ENCODE peak calls at places on chromosome 11, in ten cellular contexts. M is psoas muscle; F is neuronal stem cell; O is sigmoid colon; K is pancreas; D is CD4-positive, alpha-beta memory T cell; P is fibroblast of lung; X is A549; C is IMR-90; E is right atrium auricular region. S is an unnamed sample. For H3K9me3, the result is how much of the 10 kb centered on the place peaks cover.

GRCh38 chr11:85685131-85685819 is 720 bp downstream of the CCDC89 start:
- DNase-seq in M (peak), F (no peak), O (peak), K (no peak), D (no peak), P (peak), X (no peak), C (peak), E (no peak), S (no peak)

GRCh38 chr11:46800177-46800576 is 45.9 kb downstream of the CKAP5 start:
- DNase-seq in M (no peak), F (no peak), O (no peak), K (no peak), D (no peak), P (no peak), X (no peak), C (peak), E (no peak), S (no peak)

GRCh38 chr11:66119348-66120133 is 49.5 kb downstream of the PACS1 start:
- DNase-seq in M (no peak), F (no peak), O (no peak), K (no peak), D (no peak), P (peak), X (peak), C (peak), E (no peak), S (no peak)

GRCh38 chr11:96412761-96413381 is 23.1 kb downstream of the JRKL start:
- DNase-seq in M (no peak), F (no peak), O (no peak), K (no peak), D (no peak), P (no peak), X (no peak), C (no peak), E (no peak), S (no peak)

GRCh38 chr11:6604081-6604626 is 580 bp downstream of the ILK start:
- DNase-seq in M (peak), F (peak), O (peak), K (peak), D (peak), P (peak), X (peak), C (peak), E (peak), S (peak)

GRCh38 chr11:111476366-111476765 is 35.8 kb downstream of the BTG4 start:
- DNase-seq in M (no peak), F (no peak), O (no peak), K (no peak), D (no peak), P (no peak), X (no peak), C (peak), E (no peak), S (no peak)

GRCh38 chr11:22459053-22459452 is 120.9 kb downstream of the SLC17A6 start:
- DNase-seq in M (no peak), F (no peak), O (no peak), K (no peak), D (no peak), P (peak), X (no peak), C (peak), E (no peak), S (no peak)

GRCh38 chr11:1755344-1756023 is 5.1 kb upstream of the IFITM10 start:
- DNase-seq in M (peak), F (no peak), O (no peak), K (no peak), D (no peak), P (no peak), X (no peak), C (no peak), E (no peak), S (no peak)

GRCh38 chr11:72836111-72836510 is 21.9 kb downstream of the ATG16L2 start:
- DNase-seq in M (peak), F (no peak), O (peak), K (no peak), D (no peak), P (peak), X (no peak), C (no peak), E (no peak), S (no peak)

GRCh38 chr11:124174001-124174400 is 9.1 kb upstream of the OR10D3 start:
- DNase-seq in M (no peak), F (peak), O (no peak), K (no peak), D (no peak), P (peak), X (peak), C (peak), E (no peak), S (no peak)

GRCh38 chr11:57480409-57481137 is 20.2 kb downstream of the RTN4RL2 start:
- DNase-seq in M (peak), F (no peak), O (no peak), K (peak), D (peak), P (peak), X (peak), C (peak), E (no peak), S (peak)

GRCh38 chr11:850777-851762 is 8.4 kb downstream of the TSPAN4 start:
- DNase-seq in M (no peak), F (no peak), O (no peak), K (no peak), D (no peak), P (no peak), X (no peak), C (no peak), E (no peak), S (no peak)

GRCh38 chr11:16239130-16240105 is 116.9 kb downstream of the SOX6 start:
- DNase-seq in M (no peak), F (peak), O (no peak), K (no peak), D (no peak), P (peak), X (no peak), C (peak), E (no peak), S (no peak)

GRCh38 chr11:72103754-72104167 is 664 bp upstream of the LAMTOR1 start:
- DNase-seq in M (no peak), F (no peak), O (no peak), K (no peak), D (no peak), P (no peak), X (no peak), C (no peak), E (no peak), S (no peak)

GRCh38 chr11:130520231-130520630 is 71.8 kb downstream of the ADAMTS15 start:
- DNase-seq in M (no peak), F (no peak), O (no peak), K (no peak), D (no peak), P (no peak), X (no peak), C (no peak), E (peak), S (no peak)

GRCh38 chr11:107018902-107019493 is 722 bp upstream of the GUCY1A2 start:
- DNase-seq in M (peak), F (peak), O (peak), K (peak), D (no peak), P (peak), X (peak), C (peak), E (peak), S (no peak)

GRCh38 chr11:61797263-61797944 is 4.7 kb downstream of the FEN1 start:
- DNase-seq in M (peak), F (peak), O (peak), K (peak), D (peak), P (peak), X (peak), C (peak), E (peak), S (peak)

GRCh38 chr11:60899977-60900376 is 6.4 kb downstream of the PRPF19 start:
- DNase-seq in M (no peak), F (no peak), O (no peak), K (no peak), D (no peak), P (no peak), X (no peak), C (no peak), E (no peak), S (no peak)

GRCh38 chr11:14904745-14905103 is 12.7 kb upstream of the CYP2R1 start:
- DNase-seq in M (peak), F (no peak), O (peak), K (peak), D (peak), P (peak), X (peak), C (peak), E (peak), S (peak)

GRCh38 chr11:33682446-33682845 is 18.2 kb downstream of the C11orf91 start:
- DNase-seq in M (no peak), F (no peak), O (no peak), K (no peak), D (no peak), P (no peak), X (no peak), C (no peak), E (no peak), S (no peak)

GRCh38 chr11:62201376-62201775 is 7.1 kb upstream of the SCGB2A1 start:
- DNase-seq in M (no peak), F (no peak), O (no peak), K (no peak), D (no peak), P (no peak), X (no peak), C (no peak), E (no peak), S (no peak)

GRCh38 chr11:82732734-82733443 is 775 bp downstream of the FAM181B start:
- DNase-seq in M (peak), F (no peak), O (no peak), K (peak), D (no peak), P (no peak), X (no peak), C (no peak), E (no peak), S (no peak)

GRCh38 chr11:8025123-8025522 is 38.0 kb downstream of the EIF3F start:
- DNase-seq in M (no peak), F (no peak), O (no peak), K (no peak), D (no peak), P (no peak), X (no peak), C (peak), E (peak), S (no peak)

GRCh38 chr11:9760180-9760550 is 96.3 kb downstream of the SWAP70 start:
- DNase-seq in M (peak), F (no peak), O (peak), K (peak), D (no peak), P (peak), X (no peak), C (peak), E (peak), S (no peak)

DNA sequence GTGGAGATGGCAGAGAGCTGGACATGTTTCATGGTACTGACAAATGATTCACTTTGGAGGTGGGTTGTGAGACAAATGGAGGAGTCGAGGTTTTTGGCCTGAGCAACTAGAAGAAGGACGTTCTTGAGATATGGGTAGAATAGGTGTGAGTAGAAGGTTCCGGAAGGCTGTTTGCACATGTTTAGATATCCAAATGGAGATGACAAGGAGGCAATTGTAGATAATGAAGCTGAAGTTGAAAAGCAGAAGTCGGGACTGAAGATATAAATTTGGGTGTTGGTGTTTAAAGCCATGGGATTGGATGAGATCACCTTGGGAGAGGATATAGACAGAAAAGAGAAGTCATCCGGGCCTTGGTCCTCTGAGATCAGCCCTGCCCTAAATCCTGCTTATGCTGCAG is 75.5 kb upstream of the CD44 start:
- DNase-seq in M (no peak), F (no peak), O (no peak), K (no peak), D (no peak), P (no peak), X (no peak), C (no peak), E (no peak), S (no peak)
- H3K9me3 ChIP-seq in M (under half), F (under half), O (under half), K (under half), D (under half), P (under half), X (under half), C (under half), E (under half), S (under half)

GRCh38 chr11:74866557-74866956 is 82.3 kb downstream of the XRRA1 start:
- DNase-seq in M (no peak), F (no peak), O (no peak), K (no peak), D (no peak), P (no peak), X (no peak), C (no peak), E (no peak), S (no peak)
- H3K9me3 ChIP-seq in M (half or more), F (under half), O (under half), K (under half), D (under half), P (under half), X (under half), C (under half), E (half or more), S (under half)

GRCh38 chr11:128559496-128560103 is 27.8 kb downstream of the ETS1 start:
- DNase-seq in M (no peak), F (no peak), O (no peak), K (no peak), D (no peak), P (no peak), X (no peak), C (no peak), E (no peak), S (no peak)
- H3K9me3 ChIP-seq in M (under half), F (under half), O (under half), K (under half), D (under half), P (under half), X (under half), C (under half), E (under half), S (under half)

GRCh38 chr11:75856912-75857311 is 41.9 kb downstream of the UVRAG start:
- DNase-seq in M (no peak), F (no peak), O (no peak), K (no peak), D (no peak), P (no peak), X (no peak), C (no peak), E (no peak), S (no peak)
- H3K9me3 ChIP-seq in M (under half), F (under half), O (under half), K (under half), D (under half), P (under half), X (under half), C (under half), E (under half), S (under half)

DNA sequence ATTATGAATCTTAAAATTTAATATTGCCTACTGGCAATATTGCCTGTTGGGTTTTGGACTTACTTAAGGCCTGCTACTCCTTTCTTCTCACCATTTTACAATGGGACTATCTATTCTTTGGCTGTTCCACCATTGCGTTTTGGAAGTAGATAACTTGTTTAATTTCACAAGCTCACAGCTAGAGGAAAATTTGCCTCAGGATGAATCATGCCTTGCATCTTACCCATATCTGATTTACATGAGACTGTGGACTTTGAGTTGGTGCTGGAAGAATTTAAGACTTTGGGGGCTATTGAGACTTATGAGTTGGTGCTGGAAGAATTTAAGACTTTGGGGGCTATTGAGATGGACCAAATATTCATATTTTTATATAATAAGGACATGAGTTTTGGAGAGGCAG is 662.6 kb downstream of the METTL15 start:
- DNase-seq in M (no peak), F (no peak), O (no peak), K (no peak), D (no peak), P (no peak), X (no peak), C (peak), E (no peak), S (no peak)
- H3K9me3 ChIP-seq in M (under half), F (under half), O (under half), K (under half), D (under half), P (under half), X (under half), C (under half), E (under half), S (under half)

DNA sequence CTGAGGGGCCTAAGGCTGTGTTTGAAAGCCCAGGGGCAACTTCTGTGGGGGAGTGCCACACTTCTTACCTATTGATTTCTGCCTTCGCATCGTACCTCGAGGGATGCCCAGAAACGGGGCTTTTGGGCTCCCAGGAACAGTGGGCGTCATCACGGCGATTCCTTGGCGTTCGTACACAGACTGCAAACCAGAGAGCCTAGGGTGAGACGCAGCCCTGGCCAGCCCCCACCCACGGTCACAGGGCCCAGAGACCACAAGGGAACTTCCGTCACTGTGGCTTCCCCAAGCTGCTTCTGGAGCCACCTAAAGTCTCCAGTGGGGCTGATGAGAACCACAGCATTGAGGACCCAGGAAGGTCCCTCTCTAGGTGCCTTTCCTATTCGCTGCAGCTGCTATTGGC is 91.9 kb downstream of the CTTN start:
- DNase-seq in M (peak), F (no peak), O (peak), K (no peak), D (no peak), P (no peak), X (no peak), C (no peak), E (no peak), S (no peak)
- H3K9me3 ChIP-seq in M (under half), F (under half), O (under half), K (under half), D (under half), P (under half), X (under half), C (under half), E (under half), S (under half)

GRCh38 chr11:2802389-2803185 is 83.0 kb downstream of the CDKN1C start:
- DNase-seq in M (peak), F (no peak), O (peak), K (peak), D (no peak), P (no peak), X (no peak), C (no peak), E (no peak), S (peak)

GRCh38 chr11:2805388-2806057 is 80.1 kb downstream of the CDKN1C start:
- DNase-seq in M (no peak), F (no peak), O (peak), K (no peak), D (no peak), P (no peak), X (no peak), C (no peak), E (no peak), S (no peak)

GRCh38 chr11:2804701-2805387 is 80.7 kb downstream of the CDKN1C start:
- DNase-seq in M (peak), F (no peak), O (peak), K (peak), D (no peak), P (no peak), X (no peak), C (no peak), E (peak), S (peak)

GRCh38 chr11:2803186-2804057 is 82.2 kb downstream of the CDKN1C start:
- DNase-seq in M (peak), F (no peak), O (peak), K (peak), D (no peak), P (no peak), X (no peak), C (no peak), E (no peak), S (peak)

GRCh38 chr11:2804189-2804588 is 81.4 kb downstream of the CDKN1C start:
- DNase-seq in M (peak), F (no peak), O (no peak), K (peak), D (no peak), P (no peak), X (no peak), C (no peak), E (no peak), S (no peak)
- H3K9me3 ChIP-seq in M (under half), F (under half), O (under half), K (under half), D (under half), P (under half), X (under half), C (under half), E (under half), S (under half)

S was measured in T-helper 17 cell.